ENCODE peak calls at places on chromosomes 5 and 9, in ten cellular contexts. I is brain microvascular endothelial cell, Q is left lung, U is heart right ventricle, L is mammary epithelial cell, A is right lobe of liver, V is adrenal gland, Y is HCT116, D is neural progenitor cell, M is tibial artery. B is an unnamed sample.

GRCh38 chr5:74693176-74693575 is 8.1 kb downstream of the HEXB start:
- DNase-seq in I (no peak), Q (no peak), U (no peak), L (peak; percentile 65), A (no peak), V (no peak), Y (no peak), D (no peak), M (no peak), B (no peak)

GRCh38 chr5:88883059-88883565 is at the start of gene MEF2C:
- DNase-seq in I (peak; percentile 83), Q (peak; percentile 79), U (peak; percentile 90), L (peak; percentile 24), A (peak; percentile 64), V (peak; percentile 78), Y (peak; percentile 56), D (peak; percentile 75), M (peak; percentile 77), B (peak; percentile 95)

GRCh38 chr9:69089491-69089890 is 53.9 kb downstream of the FXN start:
- DNase-seq in I (no peak), Q (no peak), U (no peak), L (no peak), A (no peak), V (no peak), Y (no peak), D (peak; percentile 33), M (no peak), B (no peak)

GRCh38 chr9:131732636-131733340 is 7.1 kb downstream of the RAPGEF1 start:
- DNase-seq in I (no peak), Q (no peak), U (no peak), L (no peak), A (no peak), V (no peak), Y (no peak), D (no peak), M (no peak), B (no peak)

GRCh38 chr9:108486791-108487190 is 369.0 kb downstream of the ACTL7B start:
- DNase-seq in I (no peak), Q (no peak), U (no peak), L (peak; percentile 81), A (no peak), V (no peak), Y (no peak), D (no peak), M (no peak), B (no peak)

GRCh38 chr5:63262191-63262981 is 683.8 kb downstream of the LRRC70 start:
- DNase-seq in I (no peak), Q (no peak), U (no peak), L (peak; percentile 72), A (no peak), V (no peak), Y (no peak), D (no peak), M (no peak), B (no peak)

GRCh38 chr5:132506094-132506692 is 15.6 kb upstream of the IRF1 start:
- DNase-seq in I (peak; percentile 87), Q (no peak), U (no peak), L (peak; percentile 52), A (no peak), V (peak; percentile 21), Y (peak; percentile 35), D (peak; percentile 35), M (no peak), B (no peak)

GRCh38 chr5:15105799-15106393 is 234.3 kb upstream of the ANKH start:
- DNase-seq in I (peak; percentile 47), Q (no peak), U (peak; percentile 45), L (peak; percentile 41), A (peak; percentile 49), V (peak; percentile 43), Y (peak; percentile 22), D (peak; percentile 72), M (no peak), B (peak; percentile 4)

GRCh38 chr9:119298076-119298853 is 71.0 kb downstream of the BRINP1 start:
- DNase-seq in I (no peak), Q (no peak), U (no peak), L (no peak), A (no peak), V (no peak), Y (no peak), D (peak; percentile 49), M (no peak), B (no peak)

DNA sequence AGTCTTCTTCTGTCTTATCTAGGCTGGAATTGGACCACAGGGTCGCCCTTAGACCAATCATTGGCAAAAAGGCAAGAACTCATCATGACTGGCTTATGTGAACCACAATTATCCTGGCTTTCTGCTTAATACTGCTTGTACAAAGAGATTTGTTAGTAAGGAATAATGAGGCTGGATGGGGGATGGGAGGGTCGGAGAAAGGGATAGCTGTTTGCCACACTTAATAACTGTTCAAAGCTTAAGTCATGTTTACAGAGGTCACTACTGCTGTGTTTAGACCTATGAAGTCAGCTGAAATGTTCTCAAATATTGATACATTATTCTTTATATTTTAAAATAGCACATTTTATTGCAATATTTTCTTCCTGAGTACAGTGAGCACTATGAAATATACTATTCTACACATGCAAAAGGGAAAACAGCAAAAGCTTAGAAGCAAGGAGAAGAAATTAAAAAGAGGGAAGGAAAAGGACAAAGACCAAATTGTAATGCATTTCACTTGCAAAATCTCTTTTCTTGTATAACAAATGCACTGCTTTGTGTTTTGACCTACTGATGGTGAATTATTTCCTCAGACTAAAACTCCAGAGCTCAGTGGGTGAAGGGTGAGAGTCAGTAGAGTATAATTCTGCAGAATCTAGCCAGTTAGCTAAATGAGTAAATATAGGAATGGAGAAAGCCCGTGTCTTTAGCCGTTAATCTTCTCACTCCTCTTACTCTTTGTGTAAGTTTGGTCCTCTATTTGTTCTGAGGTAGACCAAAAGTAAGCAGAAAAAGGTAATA is 404.9 kb upstream of the ZNF608 start:
- DNase-seq in I (no peak), Q (no peak), U (no peak), L (no peak), A (no peak), V (no peak), Y (no peak), D (peak; percentile 17), M (no peak), B (no peak)
- TF ChIP-seq CTCF in I (no peak), Q (no peak), U (no peak), L (no peak), A (no peak), V (no peak), Y (no peak), D (no peak), M (no peak), B (no peak)

GRCh38 chr5:6543346-6543730 is 89.5 kb downstream of the NSUN2 start:
- DNase-seq in I (no peak), Q (no peak), U (no peak), L (no peak), A (no peak), V (no peak), Y (no peak), D (no peak), M (no peak), B (no peak)
- H3K4me3 ChIP-seq in I (no peak overlapping the region), Q (no peak overlapping the region), U (no peak overlapping the region), L (no peak overlapping the region), A (no peak overlapping the region), V (no peak overlapping the region), Y (no peak overlapping the region), D (no peak overlapping the region), M (no peak overlapping the region), B (no peak overlapping the region)

GRCh38 chr9:33125441-33125840 is 41.7 kb downstream of the B4GALT1 start:
- DNase-seq in I (no peak), Q (no peak), U (no peak), L (peak; percentile 35), A (no peak), V (no peak), Y (no peak), D (no peak), M (no peak), B (no peak)

GRCh38 chr9:33124716-33125378 is 42.3 kb downstream of the B4GALT1 start:
- DNase-seq in I (no peak), Q (no peak), U (no peak), L (no peak), A (no peak), V (no peak), Y (no peak), D (peak; percentile 39), M (no peak), B (no peak)

GRCh38 chr9:33127881-33128280 is 39.3 kb downstream of the B4GALT1 start:
- DNase-seq in I (no peak), Q (no peak), U (no peak), L (no peak), A (no peak), V (no peak), Y (no peak), D (no peak), M (no peak), B (no peak)

GRCh38 chr9:33124046-33124445 is 43.1 kb downstream of the B4GALT1 start:
- DNase-seq in I (no peak), Q (no peak), U (no peak), L (no peak), A (no peak), V (no peak), Y (no peak), D (no peak), M (no peak), B (no peak)

DNA sequence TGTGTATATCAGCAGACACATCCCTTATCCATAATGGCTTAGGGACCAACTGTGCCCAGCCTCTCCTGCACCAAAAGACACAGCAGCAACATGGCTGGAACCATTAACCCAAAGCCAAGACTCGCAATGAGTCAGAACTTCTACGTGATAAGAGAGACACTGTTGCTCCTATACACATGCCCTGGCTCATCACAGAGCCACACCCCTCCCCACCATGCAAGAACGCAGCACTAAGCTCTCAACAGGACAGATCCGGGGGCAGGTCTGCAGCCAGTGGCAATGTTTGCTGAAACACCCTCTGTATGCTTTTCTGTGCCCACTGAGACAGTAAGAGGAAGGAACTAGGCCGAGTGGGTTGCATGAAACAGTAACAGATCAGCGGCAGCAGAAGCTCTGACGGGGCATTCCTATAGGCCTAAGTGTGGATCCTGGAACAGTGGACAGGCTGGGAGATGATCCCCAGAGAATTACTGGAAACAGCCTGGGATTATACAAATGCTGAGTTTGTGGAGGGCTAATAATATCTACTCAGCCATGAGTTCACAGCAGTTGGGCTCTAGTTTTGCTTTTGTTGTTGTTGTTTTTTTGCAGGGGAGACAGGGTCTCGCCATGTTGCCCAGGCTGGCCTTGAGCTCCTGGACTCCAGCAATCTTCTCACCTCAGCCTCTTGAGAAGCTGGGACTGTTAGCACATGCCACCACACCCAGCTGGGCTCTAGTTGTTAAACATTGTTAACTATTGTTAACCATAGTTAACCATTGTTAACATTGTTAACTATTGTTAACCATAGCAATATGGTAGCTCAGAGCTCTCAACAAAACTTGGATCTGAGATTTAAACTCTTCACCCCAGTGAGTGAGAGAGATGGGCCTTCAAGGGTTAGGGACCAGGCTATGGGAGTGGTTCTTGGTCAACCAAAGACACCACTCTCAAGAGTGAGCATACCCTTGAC is 41.0 kb downstream of the B4GALT1 start:
- DNase-seq in I (peak; percentile 71), Q (no peak), U (no peak), L (peak; percentile 64), A (no peak), V (peak; percentile 34), Y (no peak), D (no peak), M (no peak), B (no peak)
- H3K36me3 ChIP-seq in I (peaks cover 23% of the 10 kb centered on the region), Q (peaks cover 81% of the 10 kb centered on the region), U (peaks cover 88% of the 10 kb centered on the region), L (peaks cover 8% of the 10 kb centered on the region), A (peaks cover 10% of the 10 kb centered on the region), V (peaks cover 32% of the 10 kb centered on the region), Y (no peaks in the 10 kb centered on the region), D (no peaks in the 10 kb centered on the region), M (peaks cover 43% of the 10 kb centered on the region), B (peaks cover 11% of the 10 kb centered on the region)

DNA sequence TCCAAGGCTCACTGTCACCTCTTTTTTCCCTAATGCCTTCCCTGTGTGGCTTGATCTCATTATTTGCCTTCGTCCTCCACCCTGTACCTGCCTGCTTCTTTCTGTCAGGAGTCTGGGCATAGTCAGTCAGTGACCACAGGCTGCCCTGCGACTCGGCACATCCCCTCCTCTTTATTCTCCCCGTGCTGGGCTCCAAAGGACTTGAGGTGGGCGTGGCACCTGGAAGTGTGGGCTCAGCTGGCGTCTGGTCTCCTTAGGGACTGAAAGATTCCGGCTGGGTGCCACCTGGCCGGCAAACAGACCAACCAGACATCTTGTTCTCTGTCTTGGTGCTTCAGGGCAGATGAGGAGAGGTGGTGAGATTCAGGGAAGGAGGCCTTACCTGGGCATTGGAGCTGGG is 29.6 kb upstream of the PRDM12 start:
- DNase-seq in I (no peak), Q (no peak), U (no peak), L (no peak), A (no peak), V (no peak), Y (no peak), D (no peak), M (no peak), B (no peak)
- TF ChIP-seq CTCF in I (no peak), Q (no peak), U (no peak), L (no peak), A (no peak), V (no peak), Y (no peak), D (no peak), M (no peak), B (no peak)